ENCODE peak calls at places on chromosomes 12 and 14, in eight cellular contexts. X is progenitor cell of endocrine pancreas; A is ovary; P is psoas muscle; G is thoracic aorta; F is HCT116; T is uterus; I is CD8-positive, alpha-beta T cell. Z is an unnamed sample.

GRCh38 chr14:31977001-31977556 is 100.0 kb upstream of the ARHGAP5 start:
- DNase-seq in X (no peak), A (no peak), P (no peak), G (no peak), F (no peak), T (no peak), I (no peak), Z (no peak)

GRCh38 chr12:24823808-24824515 is 124.9 kb downstream of the BCAT1 start:
- DNase-seq in X (no peak), A (no peak), P (no peak), G (no peak), F (no peak), T (no peak), I (no peak), Z (no peak)

GRCh38 chr12:26937863-26938659 is at the start of the genes FGFR1OP2 and INTS13:
- DNase-seq in X (peak; percentile 100), A (peak; percentile 99), P (peak; percentile 100), G (peak; percentile 98), F (peak; percentile 97), T (peak; percentile 99), I (peak; percentile 96), Z (peak; percentile 99)

GRCh38 chr14:56199095-56199975 is 81.1 kb downstream of the PELI2 start:
- DNase-seq in X (no peak), A (peak; percentile 52), P (no peak), G (no peak), F (no peak), T (peak; percentile 64), I (no peak), Z (no peak)

GRCh38 chr14:69002069-69002468 is 23.0 kb upstream of the ACTN1 start:
- DNase-seq in X (no peak), A (no peak), P (no peak), G (no peak), F (no peak), T (peak; percentile 31), I (peak; percentile 52), Z (peak; percentile 76)

GRCh38 chr12:83040991-83041390 is 354.3 kb downstream of the TMTC2 start:
- DNase-seq in X (no peak), A (no peak), P (no peak), G (no peak), F (no peak), T (no peak), I (no peak), Z (no peak)

GRCh38 chr12:617304-617915 is 45.8 kb downstream of the NINJ2 start:
- DNase-seq in X (no peak), A (peak; percentile 66), P (peak; percentile 83), G (no peak), F (no peak), T (no peak), I (no peak), Z (peak; percentile 77)

GRCh38 chr14:59305836-59306555 is 117.5 kb downstream of the DAAM1 start:
- DNase-seq in X (no peak), A (no peak), P (no peak), G (no peak), F (no peak), T (no peak), I (no peak), Z (no peak)

GRCh38 chr14:77663289-77663688 is 44.5 kb downstream of the ALKBH1 start:
- DNase-seq in X (no peak), A (no peak), P (no peak), G (no peak), F (no peak), T (no peak), I (no peak), Z (no peak)

GRCh38 chr12:11719678-11720099 is 70.2 kb downstream of the ETV6 start:
- DNase-seq in X (no peak), A (no peak), P (peak; percentile 60), G (peak; percentile 60), F (no peak), T (no peak), I (no peak), Z (peak; percentile 56)

GRCh38 chr14:22871200-22871961 is at the start of gene LRP10:
- DNase-seq in X (peak; percentile 85), A (peak; percentile 92), P (peak; percentile 95), G (peak; percentile 80), F (peak; percentile 85), T (peak; percentile 93), I (peak; percentile 83), Z (peak; percentile 96)

GRCh38 chr14:87343641-87344040 is 649.3 kb downstream of the GALC start:
- DNase-seq in X (no peak), A (no peak), P (no peak), G (no peak), F (no peak), T (no peak), I (no peak), Z (no peak)

GRCh38 chr14:80862983-80863382 is 78.6 kb downstream of the CEP128 start:
- DNase-seq in X (no peak), A (no peak), P (no peak), G (no peak), F (no peak), T (no peak), I (no peak), Z (no peak)

GRCh38 chr14:100440207-100440631 is 117.1 kb downstream of the SLC25A47 start:
- DNase-seq in X (peak; percentile 30), A (peak; percentile 72), P (peak; percentile 86), G (no peak), F (no peak), T (peak; percentile 79), I (no peak), Z (peak; percentile 85)

GRCh38 chr14:89185919-89186849 is 230.8 kb downstream of the FOXN3 start:
- DNase-seq in X (no peak), A (no peak), P (peak; percentile 69), G (no peak), F (peak; percentile 73), T (peak; percentile 48), I (no peak), Z (no peak)

GRCh38 chr12:108768591-108769500 is 37.5 kb upstream of the CORO1C start:
- DNase-seq in X (peak; percentile 28), A (no peak), P (no peak), G (no peak), F (peak; percentile 63), T (no peak), I (peak; percentile 48), Z (peak; percentile 73)

GRCh38 chr12:12626471-12626870 is 14.8 kb downstream of the CREBL2 start:
- DNase-seq in X (no peak), A (no peak), P (no peak), G (no peak), F (no peak), T (no peak), I (no peak), Z (no peak)

GRCh38 chr12:34033628-34034296 is 11.5 kb downstream of the ALG10 start:
- DNase-seq in X (no peak), A (no peak), P (no peak), G (no peak), F (peak; percentile 13), T (no peak), I (no peak), Z (no peak)

GRCh38 chr12:15015121-15015520 is 42.3 kb downstream of the PDE6H start:
- DNase-seq in X (no peak), A (no peak), P (no peak), G (no peak), F (no peak), T (no peak), I (no peak), Z (no peak)

GRCh38 chr12:15013634-15014169 is 40.9 kb downstream of the PDE6H start:
- DNase-seq in X (no peak), A (no peak), P (no peak), G (no peak), F (no peak), T (no peak), I (no peak), Z (no peak)

GRCh38 chr12:15014708-15015107 is 41.9 kb downstream of the PDE6H start:
- DNase-seq in X (no peak), A (no peak), P (no peak), G (no peak), F (no peak), T (no peak), I (no peak), Z (no peak)

DNA sequence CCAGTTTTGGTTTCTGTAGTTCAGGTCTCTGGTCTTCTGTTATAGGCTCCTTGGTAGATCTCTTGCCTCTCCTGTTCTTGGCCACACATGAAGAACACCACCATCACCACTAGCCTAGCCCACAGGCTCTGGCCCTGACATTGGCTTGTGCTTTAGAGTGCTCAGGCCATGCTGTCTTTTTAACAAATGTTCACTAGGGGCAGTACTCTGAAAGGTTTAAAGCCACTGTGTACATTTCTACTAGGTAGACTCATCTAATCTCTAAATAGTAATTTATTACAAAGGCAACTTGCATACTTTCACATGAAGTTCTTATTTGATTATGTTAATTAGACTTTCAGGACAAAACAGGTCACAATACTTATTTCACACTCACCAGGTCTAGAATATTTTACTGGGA is 38.3 kb downstream of the PDE6H start:
- DNase-seq in X (no peak), A (no peak), P (no peak), G (no peak), F (no peak), T (no peak), I (no peak), Z (no peak)
- TF ChIP-seq CTCF in X (peak; percentile 44), A (no peak), P (no peak), G (no peak), F (peak; percentile 37), T (no peak), I (no peak), Z (peak; percentile 18)

GRCh38 chr12:6697584-6698351 is 2.8 kb downstream of the PIANP start:
- DNase-seq in X (no peak), A (no peak), P (no peak), G (no peak), F (peak; percentile 45), T (no peak), I (no peak), Z (no peak)
- TF ChIP-seq CTCF in X (peak; percentile 64), A (no peak), P (peak; percentile 20), G (no peak), F (peak; percentile 74), T (no peak), I (no peak), Z (peak; percentile 37)

DNA sequence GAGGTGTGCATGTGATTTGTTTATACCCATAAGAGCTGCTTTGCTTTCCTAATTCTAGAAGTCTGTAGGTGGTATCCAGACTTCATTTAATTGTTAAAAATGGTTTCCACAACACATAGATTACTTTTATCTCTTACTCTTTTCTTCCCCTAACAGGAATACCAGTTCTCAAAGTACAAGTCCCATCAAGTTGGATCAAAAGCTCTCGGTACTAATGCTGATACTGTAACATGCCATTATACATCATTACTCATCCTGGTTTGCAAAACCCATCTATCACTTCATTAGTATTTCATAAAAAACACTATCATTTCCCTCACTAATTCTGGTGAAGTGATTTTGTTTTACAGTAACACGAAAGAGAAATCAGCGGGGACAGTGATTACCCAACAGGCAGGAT is 94.3 kb downstream of the PPP2R5E start:
- DNase-seq in X (no peak), A (no peak), P (no peak), G (no peak), F (no peak), T (no peak), I (no peak), Z (no peak)
- TF ChIP-seq CTCF in X (no peak), A (no peak), P (no peak), G (no peak), F (no peak), T (no peak), I (no peak), Z (no peak)

DNA sequence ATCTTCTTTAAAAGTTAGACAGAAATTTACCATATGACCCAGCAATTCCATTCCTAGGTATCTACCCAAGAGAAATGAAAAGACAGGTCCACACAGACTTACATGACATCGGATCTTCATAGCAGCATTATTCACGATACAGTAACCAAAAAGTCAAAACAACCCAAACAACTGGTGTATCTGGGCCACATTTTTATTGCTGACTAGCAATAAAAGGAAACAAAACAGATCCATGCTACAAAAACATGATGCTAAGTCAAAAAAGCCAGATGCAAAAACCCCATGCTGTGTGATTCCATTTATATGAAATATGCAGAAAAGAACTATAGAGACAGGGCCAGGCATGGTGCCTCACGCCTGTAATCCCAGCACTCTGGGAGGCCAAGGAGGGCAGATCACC is 12.9 kb downstream of the TMEM120B start:
- DNase-seq in X (no peak), A (no peak), P (no peak), G (no peak), F (no peak), T (no peak), I (no peak), Z (no peak)
- TF ChIP-seq CTCF in X (no peak), A (no peak), P (no peak), G (no peak), F (no peak), T (no peak), I (no peak), Z (no peak)